ENCODE peak calls at places on chromosomes 3 and 15, in seven cellular contexts. One of them, this sample, is unnamed.

GRCh38 chr3:132255041-132255745 is 62.0 kb upstream of the ACP3 start:
- DNase-seq in hippocampal formation: no peak
- DNase-seq in frontal cortex: no peak
- DNase-seq in RPMI7951: peak; percentile 82
- DNase-seq in GM20000: no peak
- DNase-seq in spleen: no peak
- DNase-seq in myocyte: peak; percentile 50
- DNase-seq in this sample: no peak

GRCh38 chr3:11832964-11833621 is 13.6 kb downstream of the TAMM41 start:
- DNase-seq in frontal cortex: no peak
- DNase-seq in myocyte: no peak
- DNase-seq in RPMI7951: no peak
- DNase-seq in GM20000: no peak
- DNase-seq in spleen: no peak
- DNase-seq in hippocampal formation: peak; percentile 51
- DNase-seq in this sample: no peak

GRCh38 chr15:75460646-75461045 is 9.2 kb upstream of the SIN3A start:
- DNase-seq in spleen: no peak
- DNase-seq in myocyte: no peak
- DNase-seq in frontal cortex: no peak
- DNase-seq in RPMI7951: no peak
- DNase-seq in hippocampal formation: no peak
- DNase-seq in GM20000: no peak
- DNase-seq in this sample: no peak

GRCh38 chr15:29109762-29110161 is 159.9 kb downstream of the NSMCE3 start:
- DNase-seq in hippocampal formation: no peak
- DNase-seq in frontal cortex: no peak
- DNase-seq in GM20000: no peak
- DNase-seq in RPMI7951: no peak
- DNase-seq in myocyte: no peak
- DNase-seq in spleen: no peak
- DNase-seq in this sample: no peak

GRCh38 chr15:100880139-100880896 is 687 bp downstream of the ALDH1A3 start:
- DNase-seq in spleen: no peak
- DNase-seq in GM20000: peak; percentile 43
- DNase-seq in myocyte: no peak
- DNase-seq in frontal cortex: no peak
- DNase-seq in hippocampal formation: no peak
- DNase-seq in RPMI7951: peak; percentile 41
- DNase-seq in this sample: no peak

GRCh38 chr15:86558252-86558651 is 478.6 kb downstream of the AGBL1 start:
- DNase-seq in hippocampal formation: no peak
- DNase-seq in spleen: no peak
- DNase-seq in frontal cortex: no peak
- DNase-seq in RPMI7951: no peak
- DNase-seq in GM20000: no peak
- DNase-seq in myocyte: no peak
- DNase-seq in this sample: no peak

GRCh38 chr3:72595376-72595775 is 252.9 kb downstream of the SHQ1 start:
- DNase-seq in RPMI7951: peak; percentile 53
- DNase-seq in frontal cortex: no peak
- DNase-seq in hippocampal formation: no peak
- DNase-seq in myocyte: peak; percentile 15
- DNase-seq in GM20000: no peak
- DNase-seq in spleen: no peak
- DNase-seq in this sample: no peak

GRCh38 chr3:159273608-159274007 is 471.8 kb downstream of the MFSD1 start:
- DNase-seq in frontal cortex: no peak
- DNase-seq in GM20000: no peak
- DNase-seq in RPMI7951: peak; percentile 66
- DNase-seq in hippocampal formation: no peak
- DNase-seq in spleen: no peak
- DNase-seq in myocyte: peak; percentile 80
- DNase-seq in this sample: no peak

GRCh38 chr3:140242818-140243276 is 307.9 kb downstream of the CLSTN2 start:
- DNase-seq in RPMI7951: peak; percentile 67
- DNase-seq in spleen: no peak
- DNase-seq in myocyte: peak; percentile 86
- DNase-seq in GM20000: no peak
- DNase-seq in hippocampal formation: no peak
- DNase-seq in frontal cortex: no peak
- DNase-seq in this sample: no peak

GRCh38 chr15:31501536-31502157 is 175.0 kb downstream of the KLF13 start:
- DNase-seq in RPMI7951: no peak
- DNase-seq in GM20000: no peak
- DNase-seq in frontal cortex: no peak
- DNase-seq in myocyte: no peak
- DNase-seq in hippocampal formation: no peak
- DNase-seq in spleen: no peak
- DNase-seq in this sample: no peak

GRCh38 chr15:74025436-74025835 is 30.9 kb downstream of the PML start:
- DNase-seq in hippocampal formation: no peak
- DNase-seq in frontal cortex: no peak
- DNase-seq in RPMI7951: no peak
- DNase-seq in GM20000: no peak
- DNase-seq in myocyte: no peak
- DNase-seq in spleen: no peak
- DNase-seq in this sample: no peak

GRCh38 chr15:70127288-70127746 is 29.6 kb upstream of the TLE3 start:
- DNase-seq in RPMI7951: peak; percentile 98
- DNase-seq in myocyte: peak; percentile 41
- DNase-seq in frontal cortex: no peak
- DNase-seq in spleen: no peak
- DNase-seq in hippocampal formation: no peak
- DNase-seq in GM20000: no peak
- DNase-seq in this sample: no peak

GRCh38 chr15:77516076-77516475 is 95.4 kb downstream of the HMG20A start:
- DNase-seq in myocyte: no peak
- DNase-seq in frontal cortex: no peak
- DNase-seq in spleen: no peak
- DNase-seq in RPMI7951: peak; percentile 16
- DNase-seq in hippocampal formation: no peak
- DNase-seq in GM20000: no peak
- DNase-seq in this sample: no peak

GRCh38 chr3:41239587-41239986 is 40.3 kb downstream of the CTNNB1 start:
- DNase-seq in GM20000: no peak
- DNase-seq in RPMI7951: no peak
- DNase-seq in frontal cortex: no peak
- DNase-seq in myocyte: no peak
- DNase-seq in hippocampal formation: no peak
- DNase-seq in spleen: no peak
- DNase-seq in this sample: no peak

GRCh38 chr3:13018039-13018431 is 55.2 kb downstream of the IQSEC1 start:
- DNase-seq in spleen: peak; percentile 85
- DNase-seq in hippocampal formation: no peak
- DNase-seq in frontal cortex: no peak
- DNase-seq in RPMI7951: peak; percentile 87
- DNase-seq in myocyte: peak; percentile 69
- DNase-seq in GM20000: no peak
- DNase-seq in this sample: no peak

GRCh38 chr3:29701326-29701983 is 420.6 kb downstream of the RBMS3 start:
- DNase-seq in myocyte: no peak
- DNase-seq in GM20000: no peak
- DNase-seq in frontal cortex: no peak
- DNase-seq in spleen: peak; percentile 68
- DNase-seq in RPMI7951: no peak
- DNase-seq in hippocampal formation: no peak
- DNase-seq in this sample: no peak

GRCh38 chr3:62990704-62991413 is 115.6 kb upstream of the CADPS start:
- DNase-seq in frontal cortex: no peak
- DNase-seq in spleen: no peak
- DNase-seq in GM20000: no peak
- DNase-seq in hippocampal formation: no peak
- DNase-seq in RPMI7951: no peak
- DNase-seq in myocyte: no peak
- DNase-seq in this sample: no peak

GRCh38 chr15:50241684-50242450 is 23.7 kb downstream of the HDC start:
- DNase-seq in spleen: no peak
- DNase-seq in GM20000: no peak
- DNase-seq in myocyte: peak; percentile 54
- DNase-seq in RPMI7951: no peak
- DNase-seq in hippocampal formation: no peak
- DNase-seq in frontal cortex: no peak
- DNase-seq in this sample: no peak

GRCh38 chr3:81216192-81216591 is 545.3 kb downstream of the GBE1 start:
- DNase-seq in myocyte: peak; percentile 2
- DNase-seq in hippocampal formation: no peak
- DNase-seq in frontal cortex: no peak
- DNase-seq in GM20000: no peak
- DNase-seq in RPMI7951: no peak
- DNase-seq in spleen: no peak
- DNase-seq in this sample: no peak

GRCh38 chr15:98698792-98699191 is 50.5 kb downstream of the IGF1R start:
- DNase-seq in frontal cortex: no peak
- DNase-seq in RPMI7951: no peak
- DNase-seq in myocyte: no peak
- DNase-seq in hippocampal formation: no peak
- DNase-seq in spleen: no peak
- DNase-seq in GM20000: no peak
- DNase-seq in this sample: no peak

GRCh38 chr3:128686465-128686864 is 35.8 kb upstream of the RPN1 start:
- DNase-seq in RPMI7951: no peak
- DNase-seq in GM20000: no peak
- DNase-seq in hippocampal formation: no peak
- DNase-seq in frontal cortex: no peak
- DNase-seq in spleen: peak; percentile 56
- DNase-seq in myocyte: no peak
- DNase-seq in this sample: no peak